ENCODE peak calls at places on chromosome 1, in seven cellular contexts. P is psoas muscle, Y is hepatocyte, S is heart left ventricle, D is upper lobe of right lung, V is PC-3, Z is GM23338. C is an unnamed sample.

GRCh38 chr1:43590389-43590788 is 59.6 kb upstream of the KDM4A start:
- DNase-seq in P (no peak), Z (peak; percentile 77), Y (peak; percentile 28), V (no peak), S (no peak), D (no peak), C (no peak)

GRCh38 chr1:212791261-212791675 is 309 bp downstream of the NSL1 start:
- DNase-seq in S (no peak), V (peak; percentile 66), P (no peak), Z (no peak), Y (no peak), D (no peak), C (no peak)

GRCh38 chr1:88683516-88683847 is 591 bp upstream of the PKN2 start:
- DNase-seq in Y (peak; percentile 59), D (peak; percentile 78), V (peak; percentile 44), P (peak; percentile 42), Z (peak; percentile 63), S (peak; percentile 43), C (peak; percentile 69)

GRCh38 chr1:10823000-10823401 is 26.6 kb upstream of the CASZ1 start:
- DNase-seq in S (peak; percentile 75), Y (no peak), V (no peak), D (no peak), P (peak; percentile 44), Z (no peak), C (no peak)

GRCh38 chr1:165367375-165367993 is 11.0 kb upstream of the LMX1A start:
- DNase-seq in V (peak; percentile 94), Y (peak; percentile 87), P (peak; percentile 79), S (peak; percentile 76), Z (peak; percentile 93), D (peak; percentile 73), C (peak; percentile 89)

GRCh38 chr1:40014253-40014706 is 26.2 kb upstream of the CAP1 start:
- DNase-seq in Y (no peak), P (no peak), D (no peak), S (no peak), Z (no peak), V (peak; percentile 23), C (no peak)

GRCh38 chr1:75431843-75432242 is 179.1 kb downstream of the SLC44A5 start:
- DNase-seq in D (no peak), Y (no peak), V (no peak), Z (no peak), P (no peak), S (no peak), C (no peak)

GRCh38 chr1:200526709-200527612 is 93.6 kb downstream of the KIF14 start:
- DNase-seq in S (no peak), Y (no peak), V (no peak), P (no peak), Z (no peak), D (no peak), C (no peak)

GRCh38 chr1:92820024-92820423 is 11.8 kb upstream of the RPL5 start:
- DNase-seq in Y (no peak), Z (peak; percentile 33), V (no peak), D (no peak), S (no peak), P (no peak), C (no peak)

GRCh38 chr1:91548382-91549040 is 47.9 kb downstream of the CDC7 start:
- DNase-seq in V (no peak), D (no peak), P (no peak), Z (no peak), S (no peak), Y (no peak), C (no peak)

GRCh38 chr1:200184196-200184595 is 156.7 kb downstream of the NR5A2 start:
- DNase-seq in S (peak; percentile 91), D (peak; percentile 92), Y (peak; percentile 40), P (peak; percentile 83), Z (no peak), V (peak; percentile 100), C (peak; percentile 80)

DNA sequence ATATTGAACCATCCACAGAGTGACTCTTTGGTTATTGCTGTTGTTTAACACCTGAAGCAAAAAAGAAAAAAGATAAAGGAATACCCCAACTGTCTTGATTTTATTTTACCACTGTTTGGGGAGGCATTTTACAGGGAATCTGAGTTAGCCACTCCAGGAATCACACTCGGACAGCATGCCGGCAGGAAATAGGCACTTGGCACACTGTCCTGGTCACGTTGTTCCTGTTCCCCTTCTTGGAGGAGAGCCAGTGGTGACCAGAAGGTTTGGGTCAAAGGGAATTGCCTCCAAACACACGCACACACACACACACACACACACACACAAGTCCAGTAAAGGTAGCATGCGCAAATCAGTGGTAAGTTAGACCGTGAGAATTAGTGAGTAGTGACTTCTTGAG is 13.8 kb downstream of the RGS4 start:
- DNase-seq in V (peak; percentile 21), P (no peak), D (no peak), Z (no peak), S (peak; percentile 30), Y (no peak), C (no peak)
- H3K4me1 ChIP-seq in V (peaks cover 40% of the 10 kb centered on the region), P (peaks cover 6% of the 10 kb centered on the region), D (no peaks in the 10 kb centered on the region), Z (no peaks in the 10 kb centered on the region), S (peaks cover 37% of the 10 kb centered on the region), Y (no peaks in the 10 kb centered on the region), C (peaks cover 5% of the 10 kb centered on the region)

GRCh38 chr1:24393892-24394291 is 19.7 kb downstream of the STPG1 start:
- DNase-seq in S (no peak), P (no peak), Z (no peak), V (peak; percentile 80), Y (no peak), D (no peak), C (no peak)

GRCh38 chr1:24391882-24392603 is 21.5 kb downstream of the STPG1 start:
- DNase-seq in D (peak; percentile 76), V (peak; percentile 79), S (peak; percentile 67), P (peak; percentile 58), Z (peak; percentile 93), Y (peak; percentile 82), C (peak; percentile 76)

GRCh38 chr1:24392982-24393645 is 20.5 kb downstream of the STPG1 start:
- DNase-seq in D (no peak), Z (no peak), S (no peak), V (no peak), P (no peak), Y (no peak), C (no peak)

GRCh38 chr1:24390924-24391782 is 22.4 kb downstream of the STPG1 start:
- DNase-seq in Z (peak; percentile 86), Y (peak; percentile 91), D (peak; percentile 85), S (peak; percentile 80), V (peak; percentile 84), P (peak; percentile 75), C (peak; percentile 91)

DNA sequence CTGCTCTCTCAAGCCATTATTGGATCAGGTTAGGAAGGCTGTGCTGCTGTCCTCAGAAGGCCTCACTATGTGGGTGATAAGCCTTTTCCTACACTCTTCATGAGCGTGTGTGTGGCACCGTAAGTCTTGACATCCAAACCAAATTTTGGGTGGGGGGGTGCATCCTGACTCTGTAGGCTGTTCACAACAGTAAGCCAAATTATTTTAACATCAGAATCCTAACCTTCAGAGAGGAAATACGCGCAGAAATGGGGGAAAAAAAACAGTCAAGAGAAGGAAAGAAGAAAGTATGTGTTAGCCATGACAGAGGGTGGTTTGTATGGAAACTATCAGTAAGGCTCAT is 21.0 kb downstream of the STPG1 start:
- DNase-seq in V (no peak), S (no peak), Z (no peak), P (no peak), D (no peak), Y (no peak), C (no peak)
- TF ChIP-seq CTCF in V (peak; percentile 20), S (no peak), Z (no peak), P (no peak), D (no peak), Y (no peak), C (no peak)

GRCh38 chr1:41917051-41917530 is 1.6 kb downstream of the HIVEP3 start:
- DNase-seq in Y (no peak), D (no peak), Z (no peak), S (no peak), V (no peak), P (no peak), C (no peak)
- H3K4me1 ChIP-seq in Y (peaks cover 9% of the 10 kb centered on the region), D (peaks cover 39% of the 10 kb centered on the region), Z (peaks cover 34% of the 10 kb centered on the region), S (peaks cover 32% of the 10 kb centered on the region), V (peaks cover 52% of the 10 kb centered on the region), P (peaks cover 29% of the 10 kb centered on the region), C (peaks cover 32% of the 10 kb centered on the region)

DNA sequence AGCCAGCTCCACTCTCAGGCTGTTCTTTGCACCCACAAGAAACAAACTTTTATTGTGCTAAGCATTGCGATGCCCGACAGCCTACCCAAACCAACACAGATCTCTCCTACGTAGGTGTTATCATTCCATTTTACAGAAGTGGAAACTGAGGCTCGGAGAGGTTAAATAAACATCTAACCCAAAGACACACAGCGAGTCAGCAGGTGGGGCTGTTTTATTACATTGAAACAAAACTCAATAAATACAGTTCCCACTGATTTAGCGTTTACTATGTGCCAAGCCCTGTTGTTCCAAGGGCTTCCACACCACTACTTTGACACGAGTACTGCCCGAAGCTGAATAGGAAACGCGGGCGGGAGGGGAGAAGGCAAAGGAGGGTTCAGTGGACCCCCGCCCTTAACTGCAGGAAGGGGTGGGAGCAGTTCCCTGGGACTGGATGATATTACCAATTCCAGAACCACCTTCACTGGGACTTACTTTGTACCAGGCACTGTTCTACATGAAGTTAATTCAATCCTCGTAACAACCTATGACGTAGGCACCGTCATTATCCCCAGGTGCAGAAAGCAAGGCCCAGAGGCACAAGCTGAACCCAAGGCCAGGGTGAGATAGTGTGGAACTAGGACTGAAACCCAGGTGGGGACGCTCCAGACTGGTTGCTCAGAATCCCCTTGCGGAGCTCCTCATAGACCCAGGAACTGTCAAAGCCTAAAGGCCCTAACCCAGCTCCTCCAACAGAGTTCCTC is 19.3 kb upstream of the ALDH4A1 start:
- DNase-seq in Y (no peak), V (peak; percentile 49), S (no peak), P (no peak), D (no peak), Z (no peak), C (no peak)
- TF ChIP-seq CTCF in Y (peak; percentile 14), V (peak; percentile 49), S (no peak), P (no peak), D (no peak), Z (no peak), C (no peak)

GRCh38 chr1:205321109-205321958 is at the start of gene NUAK2:
- DNase-seq in Z (peak; percentile 99), Y (peak; percentile 96), D (peak; percentile 97), V (peak; percentile 94), P (peak; percentile 92), S (peak; percentile 94), C (peak; percentile 89)
- H3K4me1 ChIP-seq in Z (peaks cover 43% of the 10 kb centered on the region), Y (peaks cover 28% of the 10 kb centered on the region), D (peaks cover 53% of the 10 kb centered on the region), V (peaks cover 42% of the 10 kb centered on the region), P (peaks cover 33% of the 10 kb centered on the region), S (peaks cover 45% of the 10 kb centered on the region), C (peaks cover 57% of the 10 kb centered on the region)

DNA sequence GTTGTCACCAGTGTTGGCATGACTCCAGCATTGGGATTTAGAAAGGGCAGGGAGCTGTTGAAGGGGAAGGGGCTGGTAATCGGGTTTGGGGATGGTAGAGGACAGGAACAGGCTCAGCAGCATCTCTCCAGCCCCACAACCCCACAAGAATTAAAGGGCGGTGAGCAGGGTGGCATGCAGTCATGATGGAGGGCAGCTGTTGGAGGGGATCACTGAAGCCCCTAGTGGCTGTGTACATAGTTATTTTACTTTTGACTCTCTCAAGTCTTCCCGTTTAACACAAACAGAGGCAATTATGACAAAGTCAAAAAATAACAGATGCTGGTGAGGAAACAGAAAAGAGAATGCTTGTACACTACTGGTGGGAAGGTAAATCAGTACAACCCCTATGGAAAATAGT is 213.8 kb downstream of the URB2 start:
- DNase-seq in D (no peak), V (no peak), P (no peak), S (no peak), Z (no peak), Y (no peak), C (no peak)
- TF ChIP-seq CTCF in D (no peak), V (no peak), P (no peak), S (no peak), Z (peak; percentile 29), Y (no peak), C (no peak)

C was measured in suprapubic skin.